ENCODE peak calls at places on chromosomes 1 and 21, in four cellular contexts. H, C, E and Q are unnamed samples.

GRCh38 chr1:208243522-208243850 is 698 bp downstream of the PLXNA2 start:
- DNase-seq in H (peak; percentile 58), C (no peak), E (no peak), Q (peak; percentile 12)

GRCh38 chr21:36783612-36784383 is 84.9 kb downstream of the SIM2 start:
- DNase-seq in H (no peak), C (peak; percentile 71), E (no peak), Q (no peak)

GRCh38 chr1:2526824-2527552 is 592 bp upstream of the PANK4 start:
- DNase-seq in H (no peak), C (peak; percentile 71), E (no peak), Q (no peak)

GRCh38 chr1:2290171-2290578 is 62.1 kb downstream of the SKI start:
- DNase-seq in H (no peak), C (no peak), E (no peak), Q (no peak)

GRCh38 chr21:34782666-34783365 is 114.0 kb downstream of the CLIC6 start:
- DNase-seq in H (no peak), C (no peak), E (no peak), Q (no peak)

GRCh38 chr1:187838335-187839293 is 1009.9 kb downstream of the PLA2G4A start:
- DNase-seq in H (peak; percentile 2), C (peak; percentile 42), E (no peak), Q (no peak)

GRCh38 chr1:119316870-119317416 is 51.6 kb upstream of the HAO2 start:
- DNase-seq in H (peak; percentile 36), C (no peak), E (no peak), Q (no peak)

GRCh38 chr1:18203645-18204044 is 96.0 kb downstream of the IGSF21 start:
- DNase-seq in H (no peak), C (no peak), E (no peak), Q (no peak)

GRCh38 chr1:5742801-5743200 is 249.4 kb downstream of the NPHP4 start:
- DNase-seq in H (no peak), C (no peak), E (no peak), Q (no peak)

GRCh38 chr1:164602480-164603093 is 43.6 kb downstream of the PBX1 start:
- DNase-seq in H (peak; percentile 81), C (peak; percentile 66), E (no peak), Q (peak; percentile 52)

GRCh38 chr1:202049129-202049528 is 38.7 kb downstream of the ELF3 start:
- DNase-seq in H (no peak), C (no peak), E (no peak), Q (no peak)

GRCh38 chr1:220879509-220880366 is 495 bp downstream of the HLX start:
- DNase-seq in H (peak; percentile 80), C (peak; percentile 40), E (no peak), Q (peak; percentile 19)

GRCh38 chr1:233668725-233669294 is 54.9 kb downstream of the KCNK1 start:
- DNase-seq in H (no peak), C (no peak), E (no peak), Q (no peak)

GRCh38 chr1:18419123-18419844 is 61.4 kb upstream of the KLHDC7A start:
- DNase-seq in H (no peak), C (no peak), E (no peak), Q (no peak)

GRCh38 chr1:163875927-163876320 is 554.2 kb downstream of the NUF2 start:
- DNase-seq in H (no peak), C (no peak), E (no peak), Q (no peak)

GRCh38 chr1:93080424-93080823 is 1.3 kb downstream of the MTF2 start:
- DNase-seq in H (peak; percentile 38), C (peak; percentile 73), E (peak; percentile 57), Q (peak; percentile 80)

DNA sequence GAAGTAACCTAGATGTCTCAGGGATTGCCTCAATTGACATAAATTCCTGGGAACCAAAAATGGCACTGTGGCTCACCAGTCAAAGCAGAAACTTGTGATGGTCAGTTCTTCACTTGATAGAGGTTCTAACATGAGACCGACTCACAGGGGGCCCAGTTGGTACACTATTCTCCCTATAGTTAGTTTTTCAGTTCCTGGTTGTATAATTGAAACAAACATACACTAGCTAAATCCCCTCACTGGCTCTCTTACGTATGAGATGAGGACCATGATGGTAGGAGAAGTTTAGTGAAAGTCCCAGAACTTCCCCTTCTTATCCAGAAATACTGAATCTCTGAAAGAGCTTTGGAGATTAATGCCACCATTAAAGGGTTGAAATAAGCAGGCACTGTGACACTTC is 2.7 kb upstream of the S100B start:
- DNase-seq in H (no peak), C (no peak), E (no peak), Q (no peak)
- H3K36me3 ChIP-seq in H (no peaks in the 10 kb centered on the region), C (no peaks in the 10 kb centered on the region), E (no peaks in the 10 kb centered on the region), Q (no peaks in the 10 kb centered on the region)

GRCh38 chr21:45981641-45982255 is at the start of gene COL6A1:
- DNase-seq in H (peak; percentile 88), C (peak; percentile 84), E (no peak), Q (no peak)
- H3K27ac ChIP-seq in H (no peak within 1 kb of the TSS), C (peak within 1 kb of the TSS; percentile 86), E (peak within 1 kb of the TSS; percentile 7), Q (peak within 1 kb of the TSS; percentile 54)

GRCh38 chr1:42172394-42173133 is 8.0 kb upstream of the GUCA2A start:
- DNase-seq in H (no peak), C (no peak), E (no peak), Q (no peak)
- TF ChIP-seq EZH2 in H (no peak), C (no peak), E (no peak), Q (no peak)

GRCh38 chr1:199303035-199303434 is 664.2 kb downstream of the PTPRC start:
- DNase-seq in H (no peak), C (no peak), E (no peak), Q (no peak)

GRCh38 chr1:199298825-199299224 is 660.0 kb downstream of the PTPRC start:
- DNase-seq in H (no peak), C (no peak), E (no peak), Q (no peak)

GRCh38 chr1:199297901-199298300 is 659.1 kb downstream of the PTPRC start:
- DNase-seq in H (no peak), C (no peak), E (no peak), Q (no peak)

GRCh38 chr1:199302554-199302953 is 663.7 kb downstream of the PTPRC start:
- DNase-seq in H (no peak), C (no peak), E (no peak), Q (peak; percentile 39)

DNA sequence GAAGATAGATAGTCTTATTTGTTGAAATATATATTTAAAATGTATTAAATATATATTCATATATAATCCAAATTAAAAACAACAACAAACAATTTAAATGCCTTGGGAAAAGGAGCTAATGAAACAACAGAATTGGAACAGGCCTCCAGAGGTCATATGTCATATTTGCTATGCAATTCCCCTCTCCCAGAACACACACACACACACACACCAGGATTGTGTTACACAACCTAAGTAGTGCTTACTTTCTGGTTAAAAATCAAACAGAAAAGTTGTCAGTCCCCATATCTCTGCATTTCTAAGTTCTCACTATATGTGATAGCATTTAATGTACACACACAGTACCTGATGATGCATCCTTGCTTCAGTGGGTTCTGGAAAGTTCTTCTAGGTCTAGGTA is 662.6 kb downstream of the PTPRC start:
- DNase-seq in H (no peak), C (no peak), E (no peak), Q (no peak)
- H3K36me3 ChIP-seq in H (no peaks in the 10 kb centered on the region), C (no peaks in the 10 kb centered on the region), E (no peaks in the 10 kb centered on the region), Q (no peaks in the 10 kb centered on the region)

GRCh38 chr1:227062306-227062705 is 122.2 kb downstream of the COQ8A start:
- DNase-seq in H (no peak), C (no peak), E (no peak), Q (peak; percentile 17)

GRCh38 chr1:227059076-227059475 is 119.0 kb downstream of the COQ8A start:
- DNase-seq in H (no peak), C (no peak), E (no peak), Q (no peak)

GRCh38 chr1:227058321-227058751 is 118.2 kb downstream of the COQ8A start:
- DNase-seq in H (no peak), C (no peak), E (no peak), Q (no peak)
- H3K27ac ChIP-seq in H (no peak overlapping the region), C (no peak overlapping the region), E (no peak overlapping the region), Q (no peak overlapping the region)